ENCODE peak calls at places on chromosomes 13 and 19, in nine cellular contexts. Q is NT2/D1; C is SJSA1; Y is CD8-positive, alpha-beta T cell; F is GM23338; R is colonic mucosa; I is adrenal gland; H is Karpas-422; O is neural progenitor cell. K is an unnamed sample.

GRCh38 chr19:35247526-35248309 is 1.1 kb upstream of the LSR start:
- DNase-seq in Q (peak; percentile 91), C (peak; percentile 29), Y (peak; percentile 63), F (peak; percentile 99), R (peak; percentile 94), I (peak; percentile 90), H (no peak), O (peak; percentile 98), K (peak; percentile 97)

GRCh38 chr19:3098141-3098514 is 4.0 kb downstream of the GNA11 start:
- DNase-seq in Q (no peak), C (no peak), Y (no peak), F (no peak), R (peak; percentile 57), I (no peak), H (no peak), O (no peak), K (no peak)

GRCh38 chr19:2282062-2282861 is at the start of gene PEAK3:
- DNase-seq in Q (no peak), C (no peak), Y (peak; percentile 56), F (peak; percentile 77), R (peak; percentile 67), I (peak; percentile 65), H (no peak), O (peak; percentile 62), K (peak; percentile 90)

GRCh38 chr19:16260160-16260793 is 62.6 kb downstream of the AP1M1 start:
- DNase-seq in Q (no peak), C (no peak), Y (no peak), F (no peak), R (no peak), I (no peak), H (no peak), O (no peak), K (peak; percentile 10)

GRCh38 chr13:33454844-33455256 is 169.3 kb upstream of the STARD13 start:
- DNase-seq in Q (no peak), C (no peak), Y (no peak), F (no peak), R (no peak), I (no peak), H (no peak), O (no peak), K (no peak)

GRCh38 chr13:99528547-99528946 is 27.3 kb downstream of the TM9SF2 start:
- DNase-seq in Q (no peak), C (no peak), Y (no peak), F (no peak), R (no peak), I (no peak), H (peak; percentile 69), O (peak; percentile 8), K (no peak)

GRCh38 chr13:66099825-66100224 is 1130.3 kb downstream of the PCDH9 start:
- DNase-seq in Q (no peak), C (no peak), Y (no peak), F (no peak), R (no peak), I (no peak), H (no peak), O (no peak), K (no peak)

GRCh38 chr19:57807541-57807940 is 7.2 kb downstream of the ZNF552 start:
- DNase-seq in Q (no peak), C (no peak), Y (no peak), F (no peak), R (no peak), I (no peak), H (no peak), O (no peak), K (no peak)

GRCh38 chr19:58346961-58347929 is 6.0 kb downstream of the A1BG start:
- DNase-seq in Q (no peak), C (peak; percentile 81), Y (peak; percentile 70), F (peak; percentile 81), R (peak; percentile 37), I (peak; percentile 50), H (peak; percentile 95), O (peak; percentile 89), K (peak; percentile 100)

GRCh38 chr19:36246006-36246391 is 31.1 kb downstream of the ZNF146 start:
- DNase-seq in Q (no peak), C (no peak), Y (no peak), F (no peak), R (no peak), I (no peak), H (no peak), O (no peak), K (no peak)

GRCh38 chr13:72820156-72820897 is 38.4 kb downstream of the PIBF1 start:
- DNase-seq in Q (no peak), C (no peak), Y (no peak), F (peak; percentile 22), R (no peak), I (no peak), H (no peak), O (no peak), K (no peak)
- H3K4me3 ChIP-seq in Q (no peak overlapping the region), C (no peak overlapping the region), Y (no peak overlapping the region), F (no peak overlapping the region), R (no peak overlapping the region), I (no peak overlapping the region), H (no peak overlapping the region), O (no peak overlapping the region), K (no peak overlapping the region)

GRCh38 chr13:110676057-110676510 is 29.8 kb downstream of the CARS2 start:
- DNase-seq in Q (no peak), C (peak; percentile 75), Y (no peak), F (no peak), R (no peak), I (no peak), H (peak; percentile 87), O (no peak), K (no peak)

GRCh38 chr13:110680852-110681251 is 25.1 kb downstream of the CARS2 start:
- DNase-seq in Q (peak; percentile 27), C (peak; percentile 87), Y (peak; percentile 16), F (peak; percentile 80), R (no peak), I (no peak), H (peak; percentile 79), O (peak; percentile 46), K (peak; percentile 89)

GRCh38 chr13:110676511-110677204 is 29.3 kb downstream of the CARS2 start:
- DNase-seq in Q (no peak), C (peak; percentile 75), Y (no peak), F (no peak), R (no peak), I (no peak), H (peak; percentile 76), O (no peak), K (peak; percentile 32)

GRCh38 chr13:110681868-110682550 is 23.9 kb downstream of the CARS2 start:
- DNase-seq in Q (no peak), C (peak; percentile 71), Y (no peak), F (no peak), R (no peak), I (no peak), H (no peak), O (no peak), K (no peak)

DNA sequence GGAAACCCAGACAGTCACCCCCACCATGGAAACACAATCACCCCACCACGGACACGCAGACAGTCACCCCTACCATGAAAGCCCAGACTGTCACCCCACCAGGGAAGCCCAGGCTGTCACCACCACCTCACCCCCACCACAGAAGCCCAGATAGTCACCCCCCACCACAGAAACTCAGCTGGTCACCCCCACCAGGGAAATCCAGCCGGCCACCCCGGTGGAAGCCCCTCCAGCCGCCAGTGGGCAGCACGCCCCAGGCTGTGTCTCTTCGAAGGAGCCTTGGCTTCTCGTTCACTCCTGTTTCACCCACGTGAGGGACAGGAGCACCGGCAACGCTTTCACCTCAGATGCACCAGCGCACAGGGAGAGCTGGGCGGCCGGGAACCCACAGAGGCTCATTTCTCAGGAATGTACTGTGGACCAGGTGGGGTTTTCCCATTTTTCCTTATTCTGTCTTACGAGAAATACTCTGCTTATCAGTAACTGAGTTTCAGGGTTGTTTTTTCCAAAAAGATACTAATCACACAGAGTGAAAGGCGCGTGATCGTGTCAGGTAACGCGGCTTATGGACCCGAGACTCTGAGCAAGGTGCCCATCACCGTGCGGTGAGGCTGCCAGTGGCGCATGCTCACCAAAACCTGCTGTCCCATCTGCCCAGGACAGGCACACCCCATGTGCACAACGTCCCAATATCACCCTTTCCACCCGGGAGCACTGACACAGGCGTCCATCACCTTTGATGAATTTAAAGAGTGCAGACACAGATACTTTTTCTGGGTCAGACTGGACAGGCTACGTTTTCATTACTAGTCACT is 28.0 kb downstream of the CARS2 start:
- DNase-seq in Q (no peak), C (peak; percentile 77), Y (no peak), F (no peak), R (no peak), I (no peak), H (no peak), O (no peak), K (no peak)
- H3K36me3 ChIP-seq in Q (peaks cover 51% of the 10 kb centered on the region), C (peaks cover 76% of the 10 kb centered on the region), Y (peaks cover 35% of the 10 kb centered on the region), F (peaks cover 13% of the 10 kb centered on the region), R (peaks cover 4% of the 10 kb centered on the region), I (no peaks in the 10 kb centered on the region), H (peaks cover 8% of the 10 kb centered on the region), O (no peaks in the 10 kb centered on the region), K (peaks cover 14% of the 10 kb centered on the region)

GRCh38 chr13:87120476-87120875 is 550.7 kb upstream of the SLITRK5 start:
- DNase-seq in Q (no peak), C (no peak), Y (no peak), F (no peak), R (no peak), I (no peak), H (no peak), O (no peak), K (no peak)

GRCh38 chr13:87128006-87128405 is 543.2 kb upstream of the SLITRK5 start:
- DNase-seq in Q (peak; percentile 73), C (no peak), Y (no peak), F (peak; percentile 85), R (no peak), I (no peak), H (no peak), O (peak; percentile 90), K (peak; percentile 9)

GRCh38 chr13:87122551-87122950 is 548.6 kb upstream of the SLITRK5 start:
- DNase-seq in Q (no peak), C (no peak), Y (no peak), F (no peak), R (no peak), I (no peak), H (no peak), O (no peak), K (no peak)

GRCh38 chr13:87123987-87124784 is 547.0 kb upstream of the SLITRK5 start:
- DNase-seq in Q (peak; percentile 27), C (no peak), Y (no peak), F (peak; percentile 48), R (no peak), I (no peak), H (no peak), O (peak; percentile 59), K (peak; percentile 1)

GRCh38 chr13:87124785-87125074 is 546.4 kb upstream of the SLITRK5 start:
- DNase-seq in Q (no peak), C (no peak), Y (no peak), F (peak; percentile 8), R (no peak), I (no peak), H (no peak), O (no peak), K (no peak)
- H3K4me3 ChIP-seq in Q (no peak overlapping the region), C (no peak overlapping the region), Y (no peak overlapping the region), F (no peak overlapping the region), R (no peak overlapping the region), I (no peak overlapping the region), H (no peak overlapping the region), O (no peak overlapping the region), K (no peak overlapping the region)

DNA sequence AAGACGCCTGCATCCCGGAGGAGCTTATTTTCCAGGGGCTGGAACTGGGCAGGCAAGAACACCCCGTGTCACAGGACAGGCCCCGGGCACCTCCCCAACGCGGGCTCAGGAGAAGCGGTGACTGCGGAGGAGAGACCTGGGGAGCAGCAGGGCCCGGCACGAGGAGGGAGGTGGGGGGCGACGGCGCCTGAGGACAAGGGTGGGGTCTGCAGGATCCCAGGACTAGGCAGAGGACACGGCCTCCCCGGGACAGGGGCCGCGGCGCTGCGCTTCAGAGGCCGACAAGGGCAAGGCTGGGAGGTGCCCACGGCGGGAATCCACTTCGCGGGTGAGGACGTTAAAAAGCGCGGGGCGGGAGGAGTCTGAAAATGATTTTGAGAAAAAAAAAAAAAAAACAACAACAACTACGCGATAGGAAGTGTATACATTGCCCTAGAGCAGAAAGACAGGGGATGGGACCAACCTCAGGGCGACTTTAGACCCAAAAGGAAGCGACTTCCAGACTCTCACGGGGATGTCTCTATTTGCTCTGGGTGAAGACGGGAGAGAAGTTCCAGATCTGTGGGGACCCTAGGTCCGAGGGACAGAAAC is 44.9 kb downstream of the ZNF611 start:
- DNase-seq in Q (no peak), C (peak; percentile 49), Y (peak; percentile 34), F (peak; percentile 50), R (peak; percentile 58), I (peak; percentile 48), H (peak; percentile 77), O (peak; percentile 44), K (peak; percentile 49)
- H3K36me3 ChIP-seq in Q (peaks cover 14% of the 10 kb centered on the region), C (peaks cover 14% of the 10 kb centered on the region), Y (no peaks in the 10 kb centered on the region), F (no peaks in the 10 kb centered on the region), R (no peaks in the 10 kb centered on the region), I (no peaks in the 10 kb centered on the region), H (peaks cover 17% of the 10 kb centered on the region), O (no peaks in the 10 kb centered on the region), K (no peaks in the 10 kb centered on the region)